ENCODE peak calls at places on chromosomes 4 and X, in seven cellular contexts. C, H, M, F, P, Y and E are unnamed samples.

GRCh38 chr4:125316391-125316780 is 1.6 kb downstream of the FAT4 start:
- DNase-seq in H (no peak), C (peak), Y (no peak), F (no peak), P (no peak), M (peak), E (no peak)

GRCh38 chr4:24405926-24406325 is 178.4 kb downstream of the DHX15 start:
- DNase-seq in M (no peak), H (no peak), F (no peak), P (no peak), C (no peak), Y (no peak), E (no peak)

GRCh38 chr4:113094802-113095201 is 45.3 kb downstream of the ANK2 start:
- DNase-seq in F (no peak), Y (no peak), P (peak), H (no peak), C (no peak), M (peak), E (peak)

GRCh38 chr4:18109677-18110076 is 88.1 kb upstream of the LCORL start:
- DNase-seq in C (no peak), F (no peak), Y (no peak), P (no peak), H (no peak), M (no peak), E (no peak)

GRCh38 chr4:155208258-155209054 is at the start of gene NPY2R:
- DNase-seq in Y (no peak), F (no peak), C (no peak), H (no peak), P (no peak), M (peak), E (no peak)

GRCh38 chr4:183260491-183261151 is 59.5 kb downstream of the CLDN22 start:
- DNase-seq in P (no peak), F (no peak), H (no peak), C (no peak), M (no peak), Y (no peak), E (no peak)

GRCh38 chr4:145734576-145735329 is 54.8 kb downstream of the C4orf51 start:
- DNase-seq in F (no peak), H (no peak), Y (no peak), C (no peak), P (peak), M (no peak), E (no peak)

GRCh38 chr4:168893807-168894206 is 116.2 kb downstream of the CBR4 start:
- DNase-seq in H (no peak), C (no peak), F (no peak), P (no peak), M (no peak), Y (no peak), E (no peak)

GRCh38 chrX:112356031-112356430 is 273.5 kb upstream of the TRPC5 start:
- DNase-seq in Y (no peak), H (no peak), P (no peak), F (no peak), C (no peak), M (no peak), E (no peak)

GRCh38 chr4:121796283-121796682 is 4.8 kb upstream of the EXOSC9 start:
- DNase-seq in F (no peak), Y (no peak), C (no peak), P (no peak), M (no peak), H (no peak), E (no peak)

GRCh38 chrX:64093761-64094160 is 111.7 kb downstream of the AMER1 start:
- DNase-seq in P (peak), H (no peak), C (no peak), Y (no peak), F (no peak), M (peak), E (no peak)

GRCh38 chr4:3443750-3444309 is 2.1 kb downstream of the HGFAC start:
- DNase-seq in P (no peak), C (no peak), H (no peak), M (no peak), Y (no peak), F (no peak), E (no peak)

GRCh38 chr4:128979934-128980333 is 113.4 kb downstream of the SCLT1 start:
- DNase-seq in H (no peak), P (peak), C (no peak), M (peak), F (no peak), Y (no peak), E (no peak)

GRCh38 chr4:23970193-23970850 is 80.5 kb upstream of the PPARGC1A start:
- DNase-seq in M (no peak), Y (no peak), P (no peak), C (no peak), F (no peak), H (no peak), E (no peak)

GRCh38 chrX:97672138-97672537 is 788.4 kb downstream of the RPA4 start:
- DNase-seq in Y (no peak), H (no peak), M (no peak), C (no peak), P (no peak), F (no peak), E (no peak)

GRCh38 chrX:122943918-122944317 is 240.2 kb upstream of the GRIA3 start:
- DNase-seq in H (no peak), M (no peak), Y (no peak), F (no peak), C (no peak), P (peak), E (no peak)

GRCh38 chr4:186657766-186658165 is 65.9 kb downstream of the FAT1 start:
- DNase-seq in C (no peak), Y (no peak), F (no peak), P (peak), M (no peak), H (no peak), E (no peak)

GRCh38 chr4:19944806-19945205 is 306.9 kb upstream of the SLIT2 start:
- DNase-seq in H (no peak), F (no peak), C (no peak), M (peak), P (no peak), Y (no peak), E (no peak)

GRCh38 chr4:60814549-60814948 is 385.6 kb upstream of the ADGRL3 start:
- DNase-seq in M (no peak), Y (no peak), F (no peak), H (no peak), C (no peak), P (no peak), E (no peak)

GRCh38 chr4:38873290-38873949 is 5.8 kb downstream of the FAM114A1 start:
- DNase-seq in P (no peak), M (no peak), Y (no peak), F (no peak), C (no peak), H (no peak), E (no peak)

GRCh38 chr4:120228086-120228485 is 161.4 kb upstream of the MAD2L1 start:
- DNase-seq in M (no peak), Y (no peak), P (no peak), F (no peak), C (no peak), H (no peak), E (no peak)

GRCh38 chr4:13733817-13734216 is 106.3 kb upstream of the BOD1L1 start:
- DNase-seq in M (peak), P (peak), F (no peak), C (no peak), Y (no peak), H (no peak), E (no peak)